ENCODE peak calls at places on chromosomes 5 and 9, in nine cellular contexts. B is body of pancreas, J is fibroblast of villous mesenchyme, C is uterus, R is endodermal cell, I is fibroblast of lung, S is tibial artery, H is upper lobe of right lung, T is fibroblast of pulmonary artery. Q is an unnamed sample.

GRCh38 chr5:126031989-126032716 is 391.1 kb upstream of the GRAMD2B start:
- DNase-seq in B (peak; percentile 28), J (peak; percentile 19), C (no peak), R (no peak), I (peak; percentile 87), S (peak; percentile 46), H (no peak), T (peak; percentile 82), Q (no peak)

GRCh38 chr5:128036961-128037360 is 46.6 kb upstream of the SLC12A2 start:
- DNase-seq in B (no peak), J (peak; percentile 50), C (no peak), R (no peak), I (peak; percentile 30), S (no peak), H (no peak), T (peak; percentile 59), Q (peak; percentile 10)

GRCh38 chr9:122812736-122813135 is 12.8 kb downstream of the OR1K1 start:
- DNase-seq in B (no peak), J (no peak), C (no peak), R (no peak), I (no peak), S (no peak), H (no peak), T (no peak), Q (no peak)

GRCh38 chr9:93256878-93257807 is 73.2 kb downstream of the WNK2 start:
- DNase-seq in B (peak; percentile 11), J (no peak), C (peak; percentile 11), R (peak; percentile 38), I (no peak), S (peak; percentile 9), H (peak; percentile 59), T (no peak), Q (no peak)

GRCh38 chr5:139961435-139962157 is 81.5 kb downstream of the NRG2 start:
- DNase-seq in B (no peak), J (no peak), C (no peak), R (peak; percentile 54), I (no peak), S (no peak), H (peak; percentile 39), T (no peak), Q (no peak)

GRCh38 chr9:11023201-11023600 is 410.4 kb upstream of the PTPRD start:
- DNase-seq in B (no peak), J (no peak), C (no peak), R (no peak), I (no peak), S (no peak), H (no peak), T (peak; percentile 3), Q (peak; percentile 3)

GRCh38 chr9:86794356-86795046 is 152.8 kb downstream of the GAS1 start:
- DNase-seq in B (no peak), J (peak; percentile 73), C (peak; percentile 70), R (no peak), I (peak; percentile 88), S (no peak), H (no peak), T (peak; percentile 82), Q (no peak)

GRCh38 chr9:15349892-15350761 is 43.1 kb upstream of the TTC39B start:
- DNase-seq in B (peak; percentile 19), J (no peak), C (no peak), R (no peak), I (peak; percentile 20), S (no peak), H (no peak), T (peak; percentile 33), Q (no peak)

GRCh38 chr9:109101810-109102209 is 17.9 kb downstream of the TMEM245 start:
- DNase-seq in B (peak; percentile 51), J (peak; percentile 74), C (no peak), R (no peak), I (peak; percentile 97), S (no peak), H (no peak), T (peak; percentile 84), Q (peak; percentile 94)

GRCh38 chr5:69444127-69444754 is 29.3 kb downstream of the MARVELD2 start:
- DNase-seq in B (peak; percentile 19), J (no peak), C (no peak), R (no peak), I (peak; percentile 25), S (no peak), H (no peak), T (no peak), Q (no peak)

GRCh38 chr9:99019523-99020331 is 76.0 kb downstream of the COL15A1 start:
- DNase-seq in B (no peak), J (peak; percentile 99), C (peak; percentile 35), R (peak; percentile 17), I (peak; percentile 98), S (no peak), H (no peak), T (peak; percentile 96), Q (no peak)

GRCh38 chr9:97502222-97502983 is 937 bp downstream of the TMOD1 start:
- DNase-seq in B (peak; percentile 31), J (no peak), C (peak; percentile 51), R (peak; percentile 76), I (no peak), S (no peak), H (no peak), T (no peak), Q (no peak)

GRCh38 chr9:114177423-114178064 is 22.2 kb downstream of the COL27A1 start:
- DNase-seq in B (no peak), J (peak; percentile 79), C (no peak), R (no peak), I (peak; percentile 75), S (no peak), H (no peak), T (peak; percentile 63), Q (no peak)

GRCh38 chr9:102135768-102136167 is 397.3 kb upstream of the GRIN3A start:
- DNase-seq in B (no peak), J (no peak), C (no peak), R (no peak), I (no peak), S (no peak), H (no peak), T (no peak), Q (no peak)

GRCh38 chr5:154479944-154480750 is 2.1 kb upstream of the HAND1 start:
- DNase-seq in B (no peak), J (no peak), C (no peak), R (peak; percentile 68), I (no peak), S (no peak), H (no peak), T (no peak), Q (no peak)

GRCh38 chr9:136133191-136133958 is 14.7 kb upstream of the TMEM250 start:
- DNase-seq in B (peak; percentile 44), J (peak; percentile 4), C (no peak), R (peak; percentile 90), I (peak; percentile 25), S (no peak), H (no peak), T (peak; percentile 19), Q (no peak)

GRCh38 chr9:18473551-18474279 is at the start of gene ADAMTSL1:
- DNase-seq in B (peak; percentile 23), J (peak; percentile 23), C (peak; percentile 50), R (peak; percentile 93), I (peak; percentile 91), S (no peak), H (no peak), T (peak; percentile 56), Q (no peak)
- H3K4me3 ChIP-seq in B (no peak within 1 kb of the TSS), J (peak within 1 kb of the TSS; percentile 47), C (peak within 1 kb of the TSS; percentile 29), R (peak within 1 kb of the TSS; percentile 70), I (peak within 1 kb of the TSS; percentile 77), S (peak within 1 kb of the TSS; percentile 52), H (peak within 1 kb of the TSS; percentile 27), T (peak within 1 kb of the TSS; percentile 50), Q (no peak within 1 kb of the TSS)

GRCh38 chr9:91558879-91559278 is 135.2 kb upstream of the NFIL3 start:
- DNase-seq in B (no peak), J (peak; percentile 20), C (no peak), R (no peak), I (no peak), S (no peak), H (no peak), T (peak; percentile 35), Q (no peak)
- TF ChIP-seq CTCF in B (no peak), J (no peak), C (no peak), R (peak; percentile 28), I (no peak), S (no peak), H (no peak), T (no peak), Q (no peak)

GRCh38 chr9:72361227-72361626 is 3.8 kb downstream of the ZFAND5 start:
- DNase-seq in B (no peak), J (no peak), C (no peak), R (no peak), I (no peak), S (no peak), H (no peak), T (no peak), Q (no peak)
- H3K4me3 ChIP-seq in B (peak overlapping the region; percentile 72), J (peak overlapping the region; percentile 88), C (peak overlapping the region; percentile 47), R (peak overlapping the region; percentile 100), I (peak overlapping the region; percentile 97), S (peak overlapping the region; percentile 97), H (peak overlapping the region; percentile 82), T (peak overlapping the region; percentile 61), Q (peak overlapping the region; percentile 91)

DNA sequence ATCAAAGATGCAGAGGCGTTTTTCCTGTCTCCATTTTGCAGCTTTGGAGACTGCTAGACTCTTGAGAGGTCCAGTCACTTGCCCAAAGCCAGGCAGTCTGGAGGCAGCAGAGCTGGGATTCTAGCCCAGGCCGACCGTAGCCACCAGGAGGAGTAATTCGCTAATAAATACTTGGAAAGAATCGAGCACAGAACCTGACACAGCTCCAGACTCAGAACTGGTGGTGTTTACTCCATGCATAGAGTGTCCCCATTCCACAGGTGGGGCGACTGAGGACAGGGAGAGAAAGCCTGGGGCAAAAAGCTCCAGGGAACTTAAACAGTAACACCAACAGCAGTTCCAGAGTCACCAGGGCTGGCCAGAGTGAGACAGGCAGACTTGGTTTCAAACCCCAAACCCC is 10.7 kb upstream of the CERCAM start:
- DNase-seq in B (no peak), J (peak; percentile 17), C (no peak), R (peak; percentile 79), I (peak; percentile 49), S (no peak), H (no peak), T (peak; percentile 49), Q (no peak)
- TF ChIP-seq CTCF in B (no peak), J (peak; percentile 41), C (no peak), R (peak; percentile 64), I (peak; percentile 39), S (no peak), H (peak; percentile 5), T (peak; percentile 45), Q (peak; percentile 32)

GRCh38 chr5:115480245-115480644 is 64.3 kb downstream of the FEM1C start:
- DNase-seq in B (no peak), J (no peak), C (no peak), R (no peak), I (no peak), S (no peak), H (no peak), T (no peak), Q (no peak)
- H3K4me3 ChIP-seq in B (no peak overlapping the region), J (no peak overlapping the region), C (no peak overlapping the region), R (no peak overlapping the region), I (no peak overlapping the region), S (no peak overlapping the region), H (no peak overlapping the region), T (no peak overlapping the region), Q (no peak overlapping the region)